ENCODE peak calls at places on chromosomes 6 and 20, in five cellular contexts. Y is heart left ventricle, R is spleen, B is aorta, F is OCI-LY7. Q is an unnamed sample.

GRCh38 chr6:26358511-26358981 is 6.5 kb upstream of the BTN3A2 start:
- DNase-seq in F (peak; percentile 89), Y (no peak), B (no peak), R (no peak), Q (no peak)

GRCh38 chr6:138194221-138194620 is 24.1 kb downstream of the PBOV1 start:
- DNase-seq in Y (no peak), F (no peak), R (no peak), B (no peak), Q (no peak)

GRCh38 chr6:168576388-168576787 is 135.4 kb downstream of the SMOC2 start:
- DNase-seq in F (no peak), Y (no peak), B (peak; percentile 43), R (no peak), Q (no peak)

GRCh38 chr20:17680128-17680835 is 1.8 kb downstream of the RRBP1 start:
- DNase-seq in B (peak; percentile 80), Y (peak; percentile 42), F (no peak), R (peak; percentile 87), Q (peak; percentile 82)

GRCh38 chr6:8054276-8054675 is 9.9 kb downstream of the BLOC1S5 start:
- DNase-seq in R (no peak), Y (no peak), F (no peak), B (no peak), Q (no peak)

GRCh38 chr6:15993716-15994228 is 135.1 kb upstream of the MYLIP start:
- DNase-seq in F (no peak), R (no peak), Y (no peak), B (no peak), Q (no peak)

GRCh38 chr6:144195671-144196070 is 45.4 kb downstream of the STX11 start:
- DNase-seq in F (no peak), R (no peak), Y (no peak), B (no peak), Q (no peak)

GRCh38 chr6:43798688-43799444 is 28.9 kb downstream of the VEGFA start:
- DNase-seq in F (no peak), B (peak; percentile 74), Y (peak; percentile 67), R (peak; percentile 83), Q (peak; percentile 93)

GRCh38 chr20:18272451-18272850 is 15.9 kb upstream of the ZNF133 start:
- DNase-seq in F (no peak), B (no peak), Y (peak; percentile 23), R (no peak), Q (peak; percentile 61)

GRCh38 chr6:29493261-29493660 is 5.5 kb upstream of the MAS1L start:
- DNase-seq in R (no peak), F (no peak), B (no peak), Y (no peak), Q (no peak)

GRCh38 chr6:156423829-156424228 is 353.3 kb upstream of the ARID1B start:
- DNase-seq in R (no peak), Y (no peak), B (no peak), F (peak; percentile 48), Q (no peak)

GRCh38 chr20:5855939-5856338 is 94.4 kb downstream of the TRMT6 start:
- DNase-seq in F (no peak), Y (no peak), B (no peak), R (no peak), Q (no peak)

GRCh38 chr6:108697646-108698161 is 137.0 kb downstream of the FOXO3 start:
- DNase-seq in F (no peak), B (no peak), Y (no peak), R (no peak), Q (no peak)

GRCh38 chr6:14754636-14755513 is 491.0 kb upstream of the JARID2 start:
- DNase-seq in F (no peak), B (no peak), Y (no peak), R (no peak), Q (no peak)

GRCh38 chr6:75711173-75711572 is 37.9 kb upstream of the MYO6 start:
- DNase-seq in B (no peak), Y (no peak), F (no peak), R (no peak), Q (no peak)

GRCh38 chr6:143962644-143962929 is 45.5 kb downstream of the PLAGL1 start:
- DNase-seq in F (no peak), Y (no peak), B (no peak), R (no peak), Q (no peak)

GRCh38 chr20:1392693-1393506 is at the start of gene FKBP1A:
- DNase-seq in F (peak; percentile 95), Y (peak; percentile 92), R (peak; percentile 97), B (peak; percentile 97), Q (peak; percentile 97)

GRCh38 chr6:46201701-46202100 is 30.9 kb upstream of the ENPP5 start:
- DNase-seq in R (no peak), Y (no peak), F (no peak), B (no peak), Q (no peak)

GRCh38 chr6:135739288-135739687 is 112.2 kb upstream of the PDE7B start:
- DNase-seq in F (no peak), B (no peak), Y (no peak), R (no peak), Q (no peak)

GRCh38 chr6:151958332-151958731 is 150.8 kb downstream of the ESR1 start:
- DNase-seq in F (no peak), Y (no peak), B (no peak), R (no peak), Q (no peak)

GRCh38 chr6:13766201-13766634 is 48.1 kb downstream of the MCUR1 start:
- DNase-seq in F (no peak), R (no peak), B (no peak), Y (no peak), Q (no peak)

GRCh38 chr20:31593221-31594001 is 11.7 kb upstream of the ID1 start:
- DNase-seq in R (no peak), F (no peak), B (no peak), Y (no peak), Q (peak; percentile 97)

GRCh38 chr20:23649242-23649641 is 11.5 kb upstream of the CST3 start:
- DNase-seq in B (no peak), R (no peak), F (no peak), Y (no peak), Q (no peak)

GRCh38 chr6:107928984-107929383 is 29.0 kb downstream of the SEC63 start:
- DNase-seq in Y (no peak), B (no peak), R (no peak), F (no peak), Q (no peak)

GRCh38 chr6:93745306-93745705 is 325.9 kb upstream of the EPHA7 start:
- DNase-seq in Y (no peak), B (no peak), F (no peak), R (no peak), Q (no peak)

GRCh38 chr6:90311569-90311968 is 14.9 kb upstream of the BACH2 start:
- DNase-seq in Y (no peak), B (no peak), R (no peak), F (no peak), Q (no peak)

GRCh38 chr20:38109657-38110524 is 55.2 kb downstream of the TGM2 start:
- DNase-seq in F (no peak), R (no peak), Y (peak; percentile 86), B (peak; percentile 85), Q (no peak)

GRCh38 chr6:36685198-36685919 is 6.8 kb downstream of the CDKN1A start:
- DNase-seq in R (no peak), F (no peak), B (no peak), Y (no peak), Q (no peak)

GRCh38 chr20:50292324-50293243 is 102.0 kb downstream of the CEBPB start:
- DNase-seq in B (peak; percentile 98), Y (peak; percentile 88), R (peak; percentile 93), F (no peak), Q (peak; percentile 99)

GRCh38 chr20:39070484-39071231 is 108.5 kb downstream of the DHX35 start:
- DNase-seq in Y (no peak), F (no peak), R (no peak), B (no peak), Q (no peak)

GRCh38 chr6:147507162-147508072 is 1.1 kb upstream of the SAMD5 start:
- DNase-seq in R (no peak), F (no peak), Y (peak; percentile 23), B (no peak), Q (no peak)

GRCh38 chr6:33613146-33613793 is 7.9 kb upstream of the ITPR3 start:
- DNase-seq in Y (no peak), B (no peak), R (no peak), F (no peak), Q (no peak)

DNA sequence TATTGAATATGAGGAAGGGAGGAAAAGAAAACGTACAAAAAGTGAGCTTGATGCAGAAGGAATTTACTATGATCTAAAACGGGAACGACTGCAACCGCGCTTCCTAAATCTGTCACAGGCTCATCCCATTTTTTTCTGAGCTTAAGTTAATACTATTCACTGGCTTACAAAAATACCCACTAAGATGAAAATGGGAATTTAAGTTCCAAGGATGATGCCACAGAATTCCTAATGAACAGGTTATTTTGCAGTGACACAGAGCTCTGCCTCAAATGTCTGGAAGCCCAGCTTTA is 72.8 kb downstream of the FYN start:
- DNase-seq in R (no peak), Y (no peak), F (no peak), B (no peak), Q (no peak)
- H3K27ac ChIP-seq in R (no peak overlapping the region), Y (no peak overlapping the region), F (no peak overlapping the region), B (no peak overlapping the region), Q (no peak overlapping the region)

DNA sequence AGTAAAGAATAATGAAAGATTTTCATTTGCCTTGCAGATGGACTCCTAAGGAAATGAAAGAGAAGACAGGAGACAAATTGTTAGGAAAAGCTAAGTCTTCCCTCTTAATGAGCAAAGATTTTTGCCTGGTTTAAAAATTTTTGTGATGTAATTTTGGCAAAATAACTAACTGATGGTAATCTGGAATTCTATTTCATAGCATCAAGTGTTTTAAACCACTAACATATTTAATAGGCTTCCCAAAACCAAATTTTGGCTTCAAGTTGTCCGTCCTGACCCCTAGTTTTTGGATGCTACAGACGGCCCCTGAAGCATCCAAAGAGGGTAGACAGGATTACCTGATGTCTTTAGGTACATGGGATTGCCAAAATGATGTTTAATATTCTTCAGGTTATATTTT is 124.3 kb downstream of the TPBG start:
- DNase-seq in B (no peak), R (no peak), F (no peak), Y (no peak), Q (no peak)
- H3K9me3 ChIP-seq in B (no peaks in the 10 kb centered on the region), R (peaks cover 62% of the 10 kb centered on the region), F (peaks cover 9% of the 10 kb centered on the region), Y (peaks cover 11% of the 10 kb centered on the region), Q (peaks cover 6% of the 10 kb centered on the region)

DNA sequence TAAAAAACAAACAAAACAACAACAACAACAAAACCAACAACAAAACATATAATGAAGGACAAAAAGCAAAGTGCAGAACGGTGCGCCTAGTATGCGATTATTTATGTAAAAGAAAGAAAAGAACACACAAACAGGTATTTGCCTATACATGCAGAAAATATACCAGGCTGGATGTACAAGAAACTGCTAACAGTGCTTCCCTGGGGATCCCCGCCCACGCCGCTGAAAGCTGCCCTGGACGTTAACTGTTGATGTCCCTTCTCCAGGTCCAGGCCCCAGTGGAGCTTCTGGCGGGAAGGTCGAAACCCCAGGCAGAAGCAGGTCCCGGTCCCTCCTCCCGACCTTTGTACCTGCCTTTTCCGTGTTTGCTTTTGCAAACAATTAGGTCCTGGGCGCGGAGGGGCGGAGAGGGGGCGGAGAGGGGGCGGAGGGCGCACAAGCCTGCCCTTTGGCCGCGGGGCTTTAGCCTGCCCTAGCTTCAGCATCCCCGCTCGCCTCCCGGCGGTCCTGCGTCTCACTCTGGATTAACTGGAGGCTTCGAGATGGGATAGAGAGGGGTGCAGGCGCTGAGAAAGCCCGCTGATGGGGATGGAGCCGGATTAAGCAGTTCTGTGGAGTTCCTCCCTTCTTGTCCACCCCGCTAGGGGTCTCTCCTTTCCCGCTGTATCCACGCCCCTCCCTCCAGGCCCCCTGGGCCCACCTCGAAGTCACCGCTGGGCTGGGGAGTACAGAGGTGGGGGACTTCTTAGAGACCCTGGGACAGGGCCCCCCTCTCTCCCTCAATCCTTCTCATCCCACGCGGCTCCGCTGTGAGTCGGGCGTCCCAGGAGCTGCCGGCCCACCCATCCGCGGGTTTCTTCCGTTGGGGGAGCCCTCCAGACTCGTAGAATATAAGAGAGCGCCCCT is 8.2 kb upstream of the AHCY start:
- DNase-seq in B (peak; percentile 82), R (no peak), Y (no peak), F (no peak), Q (no peak)
- H3K27ac ChIP-seq in B (no peak overlapping the region), R (no peak overlapping the region), Y (no peak overlapping the region), F (no peak overlapping the region), Q (peak overlapping the region; percentile 65)

GRCh38 chr6:146460941-146461340 is 82.7 kb upstream of the RAB32 start:
- DNase-seq in Y (no peak), R (no peak), B (no peak), F (no peak), Q (no peak)
- H3K9me3 ChIP-seq in Y (peaks cover 23% of the 10 kb centered on the region), R (peaks cover 54% of the 10 kb centered on the region), B (no peaks in the 10 kb centered on the region), F (no peaks in the 10 kb centered on the region), Q (no peaks in the 10 kb centered on the region)